ENCODE peak calls at places on chromosomes 11 and 22, in eight cellular contexts. T, A, J, Q, N, I, X and S are unnamed samples.

GRCh38 chr22:36225333-36225922 is 13.9 kb downstream of the APOL2 start:
- DNase-seq in T (no peak), A (no peak), J (no peak), Q (no peak), N (no peak), I (no peak), X (no peak), S (no peak)

GRCh38 chr11:128437137-128437536 is 150.2 kb downstream of the ETS1 start:
- DNase-seq in T (no peak), A (no peak), J (no peak), Q (no peak), N (peak), I (peak), X (no peak), S (no peak)

GRCh38 chr11:119157088-119157487 is 8.2 kb downstream of the ABCG4 start:
- DNase-seq in T (no peak), A (no peak), J (no peak), Q (no peak), N (no peak), I (no peak), X (no peak), S (no peak)

GRCh38 chr22:37588540-37589215 is 8.8 kb upstream of the LGALS2 start:
- DNase-seq in T (no peak), A (no peak), J (no peak), Q (no peak), N (no peak), I (no peak), X (no peak), S (no peak)

GRCh38 chr11:67664213-67664585 is 10.2 kb downstream of the ALDH3B2 start:
- DNase-seq in T (no peak), A (no peak), J (no peak), Q (no peak), N (no peak), I (no peak), X (no peak), S (no peak)

GRCh38 chr11:19869466-19869865 is 156.8 kb downstream of the NAV2 start:
- DNase-seq in T (no peak), A (no peak), J (no peak), Q (no peak), N (no peak), I (no peak), X (no peak), S (no peak)

GRCh38 chr22:26977741-26978140 is 320.4 kb downstream of the MIAT start:
- DNase-seq in T (no peak), A (no peak), J (no peak), Q (no peak), N (no peak), I (no peak), X (no peak), S (no peak)

GRCh38 chr22:23847991-23848864 is 9.4 kb upstream of the DERL3 start:
- DNase-seq in T (no peak), A (no peak), J (no peak), Q (no peak), N (no peak), I (no peak), X (no peak), S (no peak)

GRCh38 chr11:110128161-110128560 is 35.0 kb downstream of the ZC3H12C start:
- DNase-seq in T (no peak), A (no peak), J (no peak), Q (no peak), N (peak), I (peak), X (no peak), S (no peak)

GRCh38 chr11:66126064-66126463 is 56.0 kb downstream of the PACS1 start:
- DNase-seq in T (no peak), A (peak), J (no peak), Q (no peak), N (no peak), I (no peak), X (no peak), S (no peak)

GRCh38 chr11:50412832-50413231 is 380.2 kb downstream of the OR4C45 start:
- DNase-seq in T (no peak), A (no peak), J (no peak), Q (no peak), N (no peak), I (no peak), X (no peak), S (no peak)

GRCh38 chr22:18144105-18144504 is 5.9 kb upstream of the USP18 start:
- DNase-seq in T (no peak), A (no peak), J (no peak), Q (no peak), N (no peak), I (no peak), X (no peak), S (no peak)

GRCh38 chr11:83691387-83692088 is 405.4 kb upstream of the CCDC90B start:
- DNase-seq in T (no peak), A (no peak), J (peak), Q (no peak), N (peak), I (no peak), X (no peak), S (no peak)

GRCh38 chr11:45158891-45159605 is 12.6 kb downstream of the PRDM11 start:
- DNase-seq in T (no peak), A (no peak), J (no peak), Q (no peak), N (no peak), I (no peak), X (no peak), S (no peak)

GRCh38 chr22:18057568-18058209 is 20.1 kb upstream of the PEX26 start:
- DNase-seq in T (no peak), A (no peak), J (peak), Q (no peak), N (peak), I (peak), X (peak), S (peak)

GRCh38 chr11:113828186-113828585 is 47.2 kb downstream of the USP28 start:
- DNase-seq in T (no peak), A (no peak), J (no peak), Q (no peak), N (no peak), I (no peak), X (no peak), S (no peak)

GRCh38 chr22:48709453-48709852 is 1118.2 kb downstream of the BRD1 start:
- DNase-seq in T (no peak), A (no peak), J (no peak), Q (no peak), N (no peak), I (no peak), X (peak), S (peak)

GRCh38 chr22:31100762-31101525 is 6.4 kb downstream of the SELENOM start:
- DNase-seq in T (no peak), A (no peak), J (no peak), Q (no peak), N (no peak), I (no peak), X (no peak), S (no peak)

GRCh38 chr11:37026741-37027140 is 428.7 kb upstream of the RAG2 start:
- DNase-seq in T (no peak), A (no peak), J (no peak), Q (no peak), N (no peak), I (no peak), X (no peak), S (no peak)